ENCODE peak calls at places on chromosomes 16 and 17, in seven cellular contexts. Q, I, S, Y, A, B and F are unnamed samples.

GRCh38 chr17:40828454-40829039 is 6.1 kb upstream of the KRT10 start:
- DNase-seq in Q (no peak), I (no peak), S (no peak), Y (no peak), A (no peak), B (no peak), F (no peak)

GRCh38 chr16:83102336-83102735 is 475.6 kb downstream of the CDH13 start:
- DNase-seq in Q (no peak), I (no peak), S (no peak), Y (no peak), A (no peak), B (no peak), F (no peak)

GRCh38 chr17:5832886-5833285 is 237.3 kb upstream of the WSCD1 start:
- DNase-seq in Q (no peak), I (peak), S (no peak), Y (peak), A (no peak), B (peak), F (no peak)

GRCh38 chr17:41338961-41339485 is 11.6 kb downstream of the KRT33A start:
- DNase-seq in Q (no peak), I (no peak), S (peak), Y (peak), A (no peak), B (peak), F (no peak)

GRCh38 chr17:63476857-63477470 is at the start of gene ACE:
- DNase-seq in Q (no peak), I (no peak), S (peak), Y (peak), A (no peak), B (peak), F (peak)

GRCh38 chr16:1108299-1109252 is 12.5 kb upstream of the C1QTNF8 start:
- DNase-seq in Q (peak), I (peak), S (no peak), Y (peak), A (peak), B (peak), F (no peak)

GRCh38 chr17:65966311-65966710 is 225.6 kb downstream of the CEP112 start:
- DNase-seq in Q (no peak), I (no peak), S (no peak), Y (no peak), A (no peak), B (no peak), F (no peak)

GRCh38 chr17:17071531-17072360 is 29.5 kb downstream of the MPRIP start:
- DNase-seq in Q (no peak), I (no peak), S (peak), Y (no peak), A (no peak), B (no peak), F (no peak)

GRCh38 chr16:50742521-50743150 is 750 bp downstream of the CYLD start:
- DNase-seq in Q (no peak), I (peak), S (peak), Y (peak), A (peak), B (peak), F (no peak)

GRCh38 chr16:87221633-87222032 is 95.6 kb downstream of the C16orf95 start:
- DNase-seq in Q (no peak), I (no peak), S (no peak), Y (no peak), A (no peak), B (no peak), F (no peak)

GRCh38 chr17:78364436-78365281 is 4.8 kb upstream of the SOCS3 start:
- DNase-seq in Q (no peak), I (no peak), S (peak), Y (no peak), A (no peak), B (no peak), F (no peak)